ENCODE peak calls at places on chromosomes 11 and 22, in nine cellular contexts. G is Karpas-422; B is neuronal stem cell; Y is effector memory CD4-positive, alpha-beta T cell; M is heart left ventricle; K is dorsolateral prefrontal cortex; F is AG09309; J is body of pancreas; O is hepatocyte. E is an unnamed sample.

GRCh38 chr11:12845739-12846358 is 163.3 kb upstream of the RASSF10 start:
- DNase-seq in G (no peak), Y (no peak), M (peak), F (no peak), B (no peak), K (no peak), J (peak), O (peak), E (no peak)

GRCh38 chr22:18976197-18976751 is 40.2 kb upstream of the PRODH start:
- DNase-seq in J (peak), M (no peak), B (no peak), Y (no peak), O (no peak), K (no peak), G (no peak), F (no peak), E (no peak)

GRCh38 chr11:18527512-18527911 is 770 bp upstream of the TSG101 start:
- DNase-seq in J (no peak), F (peak), Y (no peak), O (peak), M (no peak), G (peak), K (no peak), B (no peak), E (peak)

GRCh38 chr22:29979645-29980303 is 96.8 kb downstream of the MTMR3 start:
- DNase-seq in K (no peak), G (peak), F (no peak), Y (no peak), J (no peak), B (no peak), M (no peak), O (no peak), E (no peak)

GRCh38 chr11:115645631-115646271 is 141.5 kb upstream of the CADM1 start:
- DNase-seq in F (no peak), Y (no peak), K (peak), G (no peak), M (peak), O (peak), J (peak), B (peak), E (no peak)

GRCh38 chr11:119222308-119222707 is 16.2 kb downstream of the CBL start:
- DNase-seq in J (no peak), K (no peak), Y (no peak), O (peak), G (no peak), F (no peak), B (no peak), M (no peak), E (peak)

GRCh38 chr11:71995726-71996291 is 2.9 kb upstream of the IL18BP start:
- DNase-seq in J (no peak), O (no peak), B (no peak), K (peak), G (no peak), F (no peak), M (no peak), Y (no peak), E (no peak)

GRCh38 chr11:34358258-34358665 is 452 bp upstream of the ABTB2 start:
- DNase-seq in O (peak), M (peak), Y (no peak), J (peak), F (no peak), G (no peak), K (no peak), B (peak), E (peak)

GRCh38 chr11:94665116-94665659 is 98.0 kb downstream of the PIWIL4 start:
- DNase-seq in K (no peak), B (no peak), J (no peak), G (no peak), Y (no peak), F (no peak), O (no peak), M (no peak), E (no peak)

GRCh38 chr11:16831281-16832192 is 93.1 kb downstream of the C11orf58 start:
- DNase-seq in M (no peak), F (no peak), G (no peak), J (no peak), B (no peak), Y (no peak), O (no peak), K (no peak), E (no peak)

GRCh38 chr11:38824573-38824972 is 2226.5 kb upstream of the RAG2 start:
- DNase-seq in M (no peak), G (peak), F (no peak), B (no peak), K (no peak), J (no peak), Y (no peak), O (peak), E (peak)

GRCh38 chr11:117696489-117696888 is 100.5 kb downstream of the DSCAML1 start:
- DNase-seq in F (no peak), G (no peak), J (no peak), M (no peak), B (no peak), Y (no peak), K (no peak), O (no peak), E (no peak)

GRCh38 chr22:49202226-49202625 is 625.4 kb downstream of the BRD1 start:
- DNase-seq in F (no peak), O (no peak), K (peak), G (no peak), J (no peak), Y (no peak), B (no peak), M (peak), E (no peak)

GRCh38 chr11:73388241-73389133 is 12.3 kb downstream of the RELT start:
- DNase-seq in F (no peak), J (peak), K (no peak), M (peak), Y (no peak), O (no peak), B (no peak), G (peak), E (no peak)

GRCh38 chr11:17460406-17460805 is 16.2 kb downstream of the ABCC8 start:
- DNase-seq in O (no peak), Y (no peak), F (no peak), B (no peak), G (no peak), K (no peak), M (no peak), J (no peak), E (no peak)

GRCh38 chr11:78931891-78932290 is 357.2 kb upstream of the NARS2 start:
- DNase-seq in F (no peak), K (no peak), O (no peak), Y (no peak), J (no peak), B (no peak), G (no peak), M (no peak), E (no peak)

GRCh38 chr11:47766363-47767227 is 546 bp downstream of the FNBP4 start:
- DNase-seq in Y (peak), O (peak), J (peak), G (peak), M (peak), K (peak), F (no peak), B (peak), E (peak)

GRCh38 chr11:33801821-33802413 is 27.6 kb upstream of the FBXO3 start:
- DNase-seq in F (no peak), M (no peak), B (peak), J (no peak), O (no peak), G (no peak), Y (no peak), K (no peak), E (no peak)

GRCh38 chr11:68950268-68950667 is 30.5 kb downstream of the MRGPRD start:
- DNase-seq in J (no peak), Y (no peak), M (no peak), G (peak), K (no peak), F (no peak), B (peak), O (no peak), E (peak)

GRCh38 chr22:22709719-22710445 is 65.5 kb downstream of the GGTLC2 start:
- DNase-seq in O (no peak), M (no peak), J (no peak), F (no peak), B (no peak), G (peak), Y (no peak), K (no peak), E (no peak)

GRCh38 chr11:64841592-64842365 is 2.7 kb downstream of the CDC42BPG start:
- DNase-seq in K (no peak), B (no peak), M (no peak), J (no peak), F (no peak), G (no peak), O (no peak), Y (no peak), E (no peak)

GRCh38 chr22:31247726-31248125 is 35.6 kb downstream of the LIMK2 start:
- DNase-seq in O (no peak), J (no peak), F (no peak), G (no peak), Y (no peak), B (no peak), K (no peak), M (no peak), E (no peak)

GRCh38 chr11:115501895-115502589 is 2.2 kb downstream of the CADM1 start:
- DNase-seq in Y (no peak), G (no peak), M (no peak), O (peak), B (peak), K (no peak), F (no peak), J (no peak), E (no peak)

GRCh38 chr11:61955416-61956135 is 5.4 kb downstream of the BEST1 start:
- DNase-seq in J (no peak), O (peak), B (peak), Y (no peak), M (no peak), K (no peak), G (no peak), F (no peak), E (no peak)

GRCh38 chr22:49826603-49827306 is 918 bp downstream of the BRD1 start:
- DNase-seq in B (no peak), K (no peak), G (peak), F (no peak), O (peak), J (peak), Y (peak), M (peak), E (peak)

GRCh38 chr11:15127341-15127740 is 12.6 kb downstream of the INSC start:
- DNase-seq in O (no peak), Y (no peak), G (no peak), J (no peak), B (no peak), K (no peak), F (peak), M (no peak), E (peak)

DNA sequence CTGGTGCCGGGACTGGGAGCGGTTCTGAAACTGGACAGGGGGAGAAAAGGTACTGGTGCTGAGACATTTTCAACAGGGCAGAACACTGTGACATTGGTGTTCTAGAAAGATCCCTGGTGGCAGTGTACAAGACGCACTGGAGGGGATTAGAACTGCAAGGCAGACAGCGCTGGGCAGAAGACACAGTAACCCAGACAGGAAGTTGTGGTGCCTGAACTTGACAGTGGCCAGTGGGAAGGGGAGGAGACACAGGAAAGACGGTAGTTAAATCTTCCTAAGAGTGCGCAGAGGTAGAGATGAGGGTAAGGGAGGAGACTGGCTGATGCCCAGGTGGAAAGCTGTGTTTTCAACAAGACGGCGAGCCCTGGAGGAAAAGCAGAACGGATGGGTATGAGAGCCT is 24.5 kb downstream of the FAM227A start:
- DNase-seq in K (no peak), O (no peak), B (no peak), G (no peak), M (no peak), Y (no peak), J (no peak), F (no peak), E (no peak)
- H3K4me3 ChIP-seq in K (no peak), O (no peak), B (no peak), G (no peak), M (no peak), Y (no peak), J (no peak), F (no peak), E (no peak)

DNA sequence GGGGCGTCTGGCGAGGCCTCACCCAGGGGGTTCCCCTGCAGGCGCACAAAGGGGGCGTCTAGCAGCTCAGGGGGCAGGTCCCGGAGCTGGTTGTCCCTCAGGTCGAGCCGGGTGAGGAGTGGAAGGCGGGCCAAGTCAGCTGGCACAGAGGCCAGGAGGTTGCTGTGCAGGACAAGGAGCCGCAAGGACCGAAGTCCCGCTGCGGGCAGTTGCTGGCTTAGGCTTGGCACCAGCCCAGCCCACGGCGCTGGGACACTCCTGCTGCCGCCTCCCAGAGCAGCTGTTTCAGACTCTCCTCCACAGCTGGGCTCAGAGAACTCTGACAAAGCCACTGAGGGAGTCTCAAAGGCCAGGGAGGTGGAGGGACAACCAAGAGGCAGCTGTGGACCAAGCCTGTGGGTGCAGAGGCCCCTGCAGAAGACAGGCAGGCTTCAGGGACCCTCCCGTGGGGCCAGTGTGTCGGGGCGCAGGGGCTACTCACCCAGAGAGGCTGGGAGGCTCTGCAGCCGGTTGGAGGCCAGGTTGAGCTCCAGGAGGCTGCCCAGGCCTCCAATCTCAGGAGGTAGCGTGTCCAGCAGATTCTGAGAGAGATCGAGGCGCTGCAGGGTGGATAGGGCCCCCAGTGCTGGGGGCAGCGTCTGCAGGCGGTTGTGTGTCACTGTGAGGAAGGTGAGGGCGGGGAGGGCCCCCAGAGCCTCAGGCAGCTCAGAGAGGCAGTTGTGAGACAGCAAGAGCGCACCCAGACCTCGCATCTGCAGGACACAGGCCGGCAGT is 2.2 kb downstream of the PIDD1 start:
- DNase-seq in F (no peak), Y (no peak), K (no peak), J (no peak), O (no peak), B (no peak), M (no peak), G (no peak), E (no peak)
- H3K4me3 ChIP-seq in F (no peak), Y (no peak), K (no peak), J (no peak), O (no peak), B (peak), M (no peak), G (no peak), E (no peak)

GRCh38 chr11:6608011-6608410 is 4.0 kb downstream of the TAF10 start:
- DNase-seq in Y (no peak), O (no peak), J (no peak), K (no peak), M (peak), F (no peak), B (no peak), G (no peak), E (no peak)

GRCh38 chr11:6607190-6607635 is 3.6 kb downstream of the ILK start:
- DNase-seq in J (no peak), G (no peak), O (no peak), F (no peak), B (no peak), Y (no peak), M (no peak), K (no peak), E (no peak)

GRCh38 chr11:6608726-6609501 is 3.1 kb downstream of the TAF10 start:
- DNase-seq in G (no peak), B (no peak), Y (no peak), F (no peak), K (no peak), J (no peak), M (peak), O (no peak), E (no peak)

GRCh38 chr11:6604081-6604626 is 580 bp downstream of the ILK start:
- DNase-seq in K (peak), B (peak), Y (no peak), O (peak), J (peak), F (peak), G (peak), M (peak), E (peak)

DNA sequence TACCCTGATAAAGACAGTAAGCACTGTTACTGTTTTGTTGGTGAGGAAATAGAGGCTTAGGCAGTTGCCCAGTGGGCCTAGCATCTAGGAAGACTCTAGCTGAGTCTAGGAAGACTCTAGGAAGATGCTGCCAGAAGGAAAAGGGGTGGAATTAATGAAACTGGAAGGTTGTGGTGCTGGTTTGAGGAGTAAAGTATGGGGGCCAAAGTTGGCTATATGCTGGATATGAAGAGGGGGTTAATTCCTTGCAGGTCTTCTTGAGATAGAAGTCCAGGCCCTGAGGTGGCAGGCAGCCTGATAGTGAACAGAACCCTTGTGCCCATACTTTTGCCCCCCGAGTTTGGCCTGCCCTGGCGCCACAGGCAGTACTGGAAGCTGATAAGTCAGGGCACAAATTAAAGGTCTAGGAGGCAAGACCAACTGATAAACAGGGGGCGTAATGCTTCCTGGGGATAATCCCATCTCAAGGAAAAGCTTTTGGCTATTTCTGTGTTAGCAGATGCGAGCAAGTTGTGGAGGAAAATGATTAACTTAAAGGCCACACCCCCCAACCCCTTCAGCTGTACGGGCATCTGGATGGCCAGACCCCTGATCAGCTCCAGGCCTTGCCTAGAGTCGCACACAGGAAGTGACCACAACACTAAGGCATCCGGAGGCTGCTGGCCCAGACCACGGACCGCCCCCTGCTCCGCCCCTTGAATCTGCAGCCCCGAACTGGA is 3.1 kb downstream of the ILK start:
- DNase-seq in B (peak), O (peak), Y (peak), G (no peak), K (peak), J (peak), M (peak), F (peak), E (peak)
- H3K4me3 ChIP-seq in B (no peak), O (no peak), Y (peak), G (no peak), K (peak), J (no peak), M (peak), F (peak), E (peak)

GRCh38 chr11:122979103-122979814 is 2.4 kb downstream of the BSX start:
- DNase-seq in O (no peak), Y (no peak), M (no peak), G (no peak), J (no peak), K (no peak), B (no peak), F (no peak), E (no peak)

GRCh38 chr11:122976396-122976733 is 5.3 kb downstream of the BSX start:
- DNase-seq in Y (no peak), B (no peak), M (no peak), O (no peak), G (no peak), K (no peak), J (no peak), F (no peak), E (no peak)

GRCh38 chr11:122978303-122978620 is 3.4 kb downstream of the BSX start:
- DNase-seq in B (no peak), F (no peak), K (no peak), M (no peak), J (no peak), O (no peak), Y (no peak), G (no peak), E (no peak)

GRCh38 chr11:122977455-122978302 is 4.0 kb downstream of the BSX start:
- DNase-seq in J (no peak), O (no peak), M (no peak), G (no peak), Y (no peak), F (no peak), B (peak), K (no peak), E (no peak)

GRCh38 chr11:122976734-122977454 is 4.7 kb downstream of the BSX start:
- DNase-seq in F (no peak), K (no peak), B (peak), M (no peak), O (peak), J (no peak), Y (no peak), G (no peak), E (no peak)
- H3K4me3 ChIP-seq in F (no peak), K (no peak), B (peak), M (peak), O (no peak), J (no peak), Y (no peak), G (no peak), E (no peak)

DNA sequence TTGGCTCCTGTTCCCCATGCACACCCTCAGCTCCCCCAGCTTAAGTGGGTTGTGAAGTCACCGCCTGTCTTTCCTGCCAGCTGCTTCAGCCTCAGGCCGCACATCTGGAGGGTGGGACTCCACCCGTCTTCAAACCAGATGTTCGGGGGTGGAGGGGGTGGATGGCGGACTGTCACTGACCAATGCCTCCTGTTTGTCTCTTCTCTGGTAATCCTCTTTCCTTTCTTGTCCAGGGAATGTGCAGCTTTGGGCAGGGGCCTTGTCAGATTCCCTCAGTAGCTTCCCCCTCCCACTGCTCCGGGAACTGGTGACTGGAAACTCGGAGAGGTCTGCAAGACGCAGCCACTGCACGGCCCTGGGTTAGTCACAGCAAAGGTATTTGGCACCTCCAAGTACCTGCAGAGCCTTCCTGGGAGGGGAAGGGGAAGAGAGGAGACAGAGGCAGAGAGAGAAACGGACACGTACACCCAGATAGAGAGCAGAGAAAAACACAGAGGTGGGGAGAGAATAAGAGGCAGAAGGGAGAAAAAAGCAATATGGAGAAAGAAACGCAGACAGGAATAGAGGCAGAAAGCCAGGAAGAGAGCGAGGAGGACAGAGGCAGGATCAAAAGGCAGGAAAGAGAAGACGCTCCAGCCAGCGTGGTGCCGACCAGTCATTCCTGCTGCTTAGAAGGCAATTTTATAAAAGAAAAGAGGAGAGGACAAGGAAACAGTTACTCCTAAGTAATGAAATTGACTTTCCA is 56.1 kb upstream of the TIMP3 start:
- DNase-seq in K (no peak), G (no peak), F (peak), M (peak), O (peak), Y (no peak), J (peak), B (peak), E (peak)
- H3K4me3 ChIP-seq in K (no peak), G (no peak), F (no peak), M (no peak), O (no peak), Y (no peak), J (no peak), B (no peak), E (no peak)

GRCh38 chr11:101584129-101584515 is 315 bp upstream of the TRPC6 start:
- DNase-seq in G (no peak), O (no peak), F (no peak), J (no peak), M (no peak), B (no peak), Y (no peak), K (no peak), E (no peak)
- H3K4me3 ChIP-seq in G (no peak), O (no peak), F (no peak), J (no peak), M (peak), B (no peak), Y (no peak), K (peak), E (no peak)